ENCODE peak calls at places on chromosomes 6 and 20, in ten cellular contexts. N is T-helper 22 cell; E is left cardiac atrium; C is activated naive CD4-positive, alpha-beta T cell treated with anti-CD3 and anti-CD28 coated beads for 36 hours; G is AG09319; I is HTR-8/SVneo; U is RPMI7951; J is IMR-90; V is pons; A is GM13976. M is an unnamed sample.

GRCh38 chr20:658202-658601 is 5.2 kb upstream of the SRXN1 start:
- DNase-seq in V (no peak), E (no peak), I (no peak), C (no peak), A (no peak), J (no peak), U (no peak), N (no peak), G (no peak), M (no peak)

GRCh38 chr6:17038316-17038715 is 63.5 kb upstream of the STMND1 start:
- DNase-seq in U (no peak), A (no peak), N (no peak), V (no peak), E (no peak), G (no peak), I (no peak), J (peak), C (no peak), M (no peak)

GRCh38 chr6:109465772-109466171 is 10.2 kb upstream of the MICAL1 start:
- DNase-seq in N (no peak), G (no peak), I (no peak), E (no peak), V (peak), U (no peak), J (no peak), C (no peak), A (no peak), M (no peak)

GRCh38 chr20:62159835-62160234 is 16.3 kb downstream of the SS18L1 start:
- DNase-seq in V (no peak), A (peak), E (no peak), G (no peak), N (no peak), I (peak), J (peak), U (peak), C (peak), M (no peak)

GRCh38 chr6:137076277-137077068 is 31.7 kb upstream of the IL20RA start:
- DNase-seq in U (peak), G (peak), C (peak), N (peak), I (peak), E (peak), V (peak), J (peak), A (peak), M (peak)

GRCh38 chr20:50371878-50372769 is 138.1 kb upstream of the PTPN1 start:
- DNase-seq in C (no peak), I (peak), J (peak), V (no peak), N (no peak), E (no peak), A (no peak), G (no peak), U (no peak), M (no peak)

GRCh38 chr6:155656024-155656423 is 200.4 kb upstream of the NOX3 start:
- DNase-seq in C (no peak), U (no peak), I (no peak), V (no peak), G (no peak), E (no peak), A (no peak), N (no peak), J (no peak), M (no peak)

GRCh38 chr6:126063512-126064146 is 77.3 kb downstream of the TRMT11 start:
- DNase-seq in N (no peak), V (no peak), E (no peak), J (peak), A (no peak), I (no peak), G (no peak), C (no peak), U (peak), M (no peak)

GRCh38 chr20:53668981-53669380 is 75.3 kb upstream of the ZNF217 start:
- DNase-seq in N (no peak), A (no peak), I (no peak), G (no peak), V (no peak), J (no peak), U (no peak), C (no peak), E (no peak), M (no peak)

GRCh38 chr6:11050735-11051134 is 6.6 kb upstream of the ELOVL2 start:
- DNase-seq in I (no peak), J (peak), G (no peak), A (no peak), N (no peak), U (peak), C (no peak), E (no peak), V (no peak), M (no peak)

GRCh38 chr6:31969712-31970603 is 2.0 kb downstream of the DXO start:
- DNase-seq in V (no peak), N (no peak), J (peak), A (no peak), I (no peak), E (no peak), C (no peak), U (no peak), G (no peak), M (no peak)

GRCh38 chr20:41261790-41262717 is 55.5 kb downstream of the ZHX3 start:
- DNase-seq in V (no peak), E (no peak), A (no peak), N (no peak), C (no peak), G (no peak), U (no peak), J (peak), I (no peak), M (no peak)

GRCh38 chr6:45843848-45844521 is 171.7 kb downstream of the CLIC5 start:
- DNase-seq in N (no peak), G (no peak), J (no peak), I (no peak), V (no peak), A (no peak), U (peak), C (no peak), E (no peak), M (peak)

GRCh38 chr6:55654445-55654844 is 75.5 kb upstream of the HMGCLL1 start:
- DNase-seq in U (no peak), J (no peak), N (no peak), I (no peak), E (no peak), A (no peak), C (no peak), G (no peak), V (no peak), M (no peak)

GRCh38 chr6:109580519-109580918 is 97.5 kb upstream of the ZBTB24 start:
- DNase-seq in U (peak), E (no peak), I (no peak), J (peak), N (no peak), G (no peak), V (no peak), C (no peak), A (no peak), M (no peak)

GRCh38 chr6:15595461-15596173 is 67.2 kb downstream of the DTNBP1 start:
- DNase-seq in I (no peak), J (peak), V (no peak), A (no peak), U (peak), G (no peak), C (no peak), E (no peak), N (no peak), M (no peak)

GRCh38 chr20:36499211-36499610 is 42.1 kb upstream of the MYL9 start:
- DNase-seq in G (no peak), V (no peak), I (no peak), N (no peak), C (no peak), E (no peak), A (no peak), U (no peak), J (no peak), M (no peak)

GRCh38 chr6:117354671-117355070 is 71.1 kb downstream of the ROS1 start:
- DNase-seq in N (no peak), J (no peak), V (no peak), G (no peak), C (no peak), A (no peak), U (no peak), E (no peak), I (no peak), M (no peak)

GRCh38 chr20:31698803-31699718 is 23.6 kb downstream of the BCL2L1 start:
- DNase-seq in C (peak), G (peak), E (peak), N (no peak), I (peak), J (peak), V (peak), A (peak), U (peak), M (peak)

GRCh38 chr20:59153355-59153681 is 10.3 kb upstream of the ZNF831 start:
- DNase-seq in E (peak), I (no peak), V (peak), C (no peak), G (no peak), N (no peak), U (no peak), A (no peak), J (no peak), M (no peak)

GRCh38 chr20:38085031-38085430 is 51.5 kb downstream of the RPRD1B start:
- DNase-seq in A (no peak), E (no peak), I (no peak), N (no peak), V (no peak), U (no peak), J (peak), G (no peak), C (no peak), M (no peak)

GRCh38 chr20:41476013-41476441 is 109.4 kb upstream of the EMILIN3 start:
- DNase-seq in G (peak), E (no peak), U (peak), A (no peak), C (no peak), J (peak), I (peak), V (peak), N (no peak), M (peak)

GRCh38 chr6:157228421-157229218 is 94.7 kb downstream of the TMEM242 start:
- DNase-seq in N (no peak), V (no peak), E (no peak), G (no peak), I (no peak), A (no peak), C (no peak), U (no peak), J (no peak), M (no peak)

GRCh38 chr20:18279231-18279630 is 9.1 kb upstream of the ZNF133 start:
- DNase-seq in C (no peak), G (no peak), N (no peak), J (no peak), V (no peak), A (no peak), U (peak), E (no peak), I (no peak), M (no peak)

M was measured in GM04503.